ENCODE peak calls at places on chromosome 14, in seven cellular contexts. E is C1 segment of cervical spinal cord, H is NT2/D1, R is fibroblast of the conjunctiva, S is kidney epithelial cell, J is NCI-H1105, B is small intestine. K is an unnamed sample.

GRCh38 chr14:105193916-105194782 is 13.0 kb upstream of the NUDT14 start:
- DNase-seq in S (no peak), R (no peak), E (no peak), J (peak), H (no peak), B (no peak), K (no peak)

GRCh38 chr14:53391631-53392030 is 238.5 kb upstream of the DDHD1 start:
- DNase-seq in E (no peak), R (peak), H (no peak), B (no peak), J (no peak), S (peak), K (no peak)

GRCh38 chr14:38145142-38145541 is 62.6 kb upstream of the SSTR1 start:
- DNase-seq in J (peak), R (no peak), H (no peak), E (no peak), B (no peak), S (no peak), K (no peak)

GRCh38 chr14:68723808-68724268 is 69.0 kb downstream of the ZFP36L1 start:
- DNase-seq in J (no peak), R (no peak), H (no peak), B (peak), S (no peak), E (no peak), K (no peak)

GRCh38 chr14:51121096-51121495 is 26.2 kb upstream of the TRIM9 start:
- DNase-seq in R (no peak), J (no peak), H (no peak), B (no peak), S (no peak), E (no peak), K (no peak)

GRCh38 chr14:95547626-95548327 is 12.9 kb downstream of the GLRX5 start:
- DNase-seq in H (peak), J (no peak), B (no peak), R (no peak), E (no peak), S (peak), K (no peak)

GRCh38 chr14:67331368-67332125 is 28.1 kb downstream of the ATP6V1D start:
- DNase-seq in S (no peak), J (no peak), E (no peak), R (no peak), H (no peak), B (no peak), K (no peak)

GRCh38 chr14:96567289-96567899 is 65.2 kb downstream of the PAPOLA start:
- DNase-seq in E (no peak), S (no peak), R (peak), J (peak), B (peak), H (no peak), K (no peak)

GRCh38 chr14:52413729-52414453 is 99.8 kb downstream of the PTGER2 start:
- DNase-seq in E (no peak), B (no peak), J (no peak), H (no peak), S (no peak), R (peak), K (no peak)

GRCh38 chr14:89807905-89808304 is 146.6 kb downstream of the EFCAB11 start:
- DNase-seq in S (no peak), J (no peak), H (no peak), R (no peak), B (no peak), E (no peak), K (no peak)

GRCh38 chr14:50213795-50214194 is 17.6 kb downstream of the SOS2 start:
- DNase-seq in S (no peak), B (no peak), H (no peak), R (no peak), J (no peak), E (no peak), K (no peak)

GRCh38 chr14:33936391-33936790 is 14.5 kb downstream of the EGLN3 start:
- DNase-seq in S (no peak), B (no peak), R (no peak), H (no peak), E (no peak), J (no peak), K (no peak)

GRCh38 chr14:34496679-34497513 is 34.9 kb upstream of the SPTSSA start:
- DNase-seq in E (peak), J (no peak), R (peak), B (peak), S (peak), H (peak), K (peak)

GRCh38 chr14:74510955-74511354 is 17.4 kb downstream of the ISCA2 start:
- DNase-seq in E (no peak), B (no peak), H (no peak), S (no peak), R (peak), J (no peak), K (no peak)

GRCh38 chr14:89447182-89447970 is 30.3 kb upstream of the FOXN3 start:
- DNase-seq in R (no peak), S (no peak), E (no peak), H (no peak), B (no peak), J (no peak), K (no peak)

GRCh38 chr14:87691482-87691881 is 301.5 kb downstream of the GALC start:
- DNase-seq in J (no peak), H (no peak), E (no peak), R (no peak), B (no peak), S (no peak), K (no peak)

GRCh38 chr14:58362798-58363412 is 32.8 kb upstream of the TOMM20L start:
- DNase-seq in J (peak), E (no peak), H (no peak), R (peak), S (peak), B (peak), K (no peak)

GRCh38 chr14:50342211-50343080 is 30.3 kb downstream of the DMAC2L start:
- DNase-seq in S (no peak), E (peak), B (peak), J (peak), R (peak), H (peak), K (no peak)

GRCh38 chr14:92460916-92461579 is 52.5 kb upstream of the RIN3 start:
- DNase-seq in S (no peak), H (no peak), J (no peak), E (no peak), B (no peak), R (no peak), K (no peak)

GRCh38 chr14:66015046-66015780 is 471.0 kb upstream of the CCDC196 start:
- DNase-seq in S (no peak), J (peak), R (no peak), E (no peak), B (no peak), H (no peak), K (no peak)

GRCh38 chr14:61472801-61473376 is 151.5 kb downstream of the PRKCH start:
- DNase-seq in E (no peak), J (no peak), H (no peak), B (peak), S (no peak), R (no peak), K (no peak)

K was measured in smooth muscle cell of the brain vasculature.